ENCODE peak calls at places on chromosomes 7 and 10, in eight cellular contexts. F is stimulated activated naive B cell treated with anti-CD40 and anti-IgM and Interleukin-4, amounts not matched to agents 10 μg/mL and 1 μg/mL and 100 μg/mL, for 72 hours; C is EH; M is IMR-90; Q is NCI-H1105 treated with DMSO at 0.1 percent for 48 hours; X is kidney epithelial cell; E is choroid plexus epithelial cell; T is fibroblast of the conjunctiva. D is an unnamed sample.

GRCh38 chr10:79355420-79356010 is 8.2 kb downstream of the PPIF start:
- DNase-seq in F (no peak), C (no peak), M (no peak), Q (no peak), X (no peak), E (no peak), T (no peak), D (no peak)

GRCh38 chr7:158432369-158433270 is 155.0 kb downstream of the PTPRN2 start:
- DNase-seq in F (no peak), C (no peak), M (no peak), Q (peak), X (peak), E (peak), T (no peak), D (no peak)

GRCh38 chr7:55878701-55879100 is 8.6 kb upstream of the ZNF713 start:
- DNase-seq in F (no peak), C (no peak), M (no peak), Q (no peak), X (peak), E (no peak), T (no peak), D (no peak)

GRCh38 chr10:28181478-28182096 is 121.3 kb downstream of the MPP7 start:
- DNase-seq in F (no peak), C (peak), M (peak), Q (no peak), X (no peak), E (peak), T (no peak), D (no peak)

GRCh38 chr7:132393789-132394261 is 182.4 kb downstream of the PLXNA4 start:
- DNase-seq in F (no peak), C (no peak), M (no peak), Q (peak), X (no peak), E (no peak), T (peak), D (no peak)

GRCh38 chr7:1913290-1914282 is 243.5 kb downstream of the ELFN1 start:
- DNase-seq in F (no peak), C (no peak), M (no peak), Q (no peak), X (no peak), E (no peak), T (no peak), D (no peak)

GRCh38 chr10:86963341-86963919 is 4.9 kb upstream of the ADIRF start:
- DNase-seq in F (no peak), C (no peak), M (no peak), Q (no peak), X (no peak), E (no peak), T (no peak), D (no peak)

GRCh38 chr10:10626734-10627133 is 390.9 kb upstream of the CELF2 start:
- DNase-seq in F (no peak), C (no peak), M (no peak), Q (no peak), X (no peak), E (no peak), T (no peak), D (no peak)

GRCh38 chr7:134766779-134767566 is 12.5 kb upstream of the CALD1 start:
- DNase-seq in F (peak), C (peak), M (peak), Q (no peak), X (no peak), E (peak), T (no peak), D (no peak)

GRCh38 chr10:28530751-28531150 is 2.2 kb upstream of the WAC start:
- DNase-seq in F (no peak), C (peak), M (peak), Q (no peak), X (no peak), E (no peak), T (no peak), D (no peak)

GRCh38 chr7:21898265-21898930 is 47.3 kb downstream of the CDCA7L start:
- DNase-seq in F (peak), C (no peak), M (no peak), Q (no peak), X (no peak), E (no peak), T (no peak), D (no peak)

GRCh38 chr7:134515569-134516468 is 11.5 kb upstream of the AKR1B10 start:
- DNase-seq in F (no peak), C (peak), M (peak), Q (no peak), X (peak), E (peak), T (peak), D (no peak)

GRCh38 chr7:122301291-122301690 is 3.3 kb downstream of the FEZF1 start:
- DNase-seq in F (no peak), C (no peak), M (no peak), Q (no peak), X (no peak), E (no peak), T (no peak), D (no peak)

GRCh38 chr7:24705481-24705954 is 51.7 kb downstream of the GSDME start:
- DNase-seq in F (peak), C (no peak), M (no peak), Q (no peak), X (no peak), E (no peak), T (no peak), D (no peak)

GRCh38 chr10:124983321-124983720 is 41.4 kb downstream of the ZRANB1 start:
- DNase-seq in F (no peak), C (peak), M (no peak), Q (no peak), X (no peak), E (no peak), T (no peak), D (no peak)

GRCh38 chr10:8738987-8739386 is 684.5 kb downstream of the GATA3 start:
- DNase-seq in F (no peak), C (no peak), M (no peak), Q (no peak), X (no peak), E (no peak), T (no peak), D (no peak)

GRCh38 chr7:33547880-33548279 is 357.5 kb upstream of the BMPER start:
- DNase-seq in F (no peak), C (peak), M (peak), Q (no peak), X (no peak), E (no peak), T (no peak), D (no peak)